ENCODE peak calls at places on chromosomes 6 and 20, in six cellular contexts. L is pancreas, C is ovary, V is stomach, H is mesendoderm, S is neural progenitor cell. Q is an unnamed sample.

GRCh38 chr6:105036371-105036770 is 79.5 kb downstream of the LIN28B start:
- DNase-seq in L (no peak), C (no peak), V (no peak), H (no peak), S (peak), Q (no peak)

GRCh38 chr6:108115598-108116058 is 41.1 kb upstream of the OSTM1 start:
- DNase-seq in L (peak), C (peak), V (peak), H (peak), S (peak), Q (peak)

GRCh38 chr6:157261606-157262005 is 61.7 kb downstream of the TMEM242 start:
- DNase-seq in L (no peak), C (no peak), V (no peak), H (no peak), S (no peak), Q (no peak)

GRCh38 chr20:51156796-51157119 is 133.9 kb upstream of the KCNG1 start:
- DNase-seq in L (no peak), C (no peak), V (no peak), H (no peak), S (peak), Q (no peak)

GRCh38 chr6:21999012-21999528 is 297.8 kb downstream of the PRL start:
- DNase-seq in L (no peak), C (no peak), V (no peak), H (peak), S (no peak), Q (no peak)

GRCh38 chr20:4026093-4026601 is 10.8 kb upstream of the RNF24 start:
- DNase-seq in L (no peak), C (no peak), V (no peak), H (peak), S (peak), Q (no peak)

GRCh38 chr20:62828551-62829230 is 11.8 kb downstream of the COL9A3 start:
- DNase-seq in L (peak), C (no peak), V (no peak), H (no peak), S (no peak), Q (no peak)

GRCh38 chr6:137761072-137761471 is 106.0 kb upstream of the TNFAIP3 start:
- DNase-seq in L (no peak), C (no peak), V (no peak), H (peak), S (no peak), Q (no peak)

GRCh38 chr6:44542401-44543116 is 155.1 kb downstream of the CDC5L start:
- DNase-seq in L (no peak), C (peak), V (no peak), H (peak), S (peak), Q (no peak)

GRCh38 chr6:24396764-24397163 is 6.0 kb upstream of the MRS2 start:
- DNase-seq in L (no peak), C (no peak), V (no peak), H (peak), S (no peak), Q (no peak)

GRCh38 chr6:36946526-36946925 is 8.0 kb upstream of the PI16 start:
- DNase-seq in L (no peak), C (no peak), V (no peak), H (no peak), S (no peak), Q (no peak)

GRCh38 chr20:51195419-51195901 is 172.6 kb upstream of the KCNG1 start:
- DNase-seq in L (no peak), C (no peak), V (no peak), H (no peak), S (no peak), Q (no peak)

GRCh38 chr6:150169609-150170008 is 26.8 kb downstream of the PPP1R14C start:
- DNase-seq in L (no peak), C (no peak), V (no peak), H (no peak), S (no peak), Q (no peak)

GRCh38 chr6:120373185-120373584 is 961.1 kb downstream of the TBC1D32 start:
- DNase-seq in L (no peak), C (no peak), V (no peak), H (no peak), S (no peak), Q (no peak)

GRCh38 chr6:154638369-154638768 is 94.8 kb upstream of the SCAF8 start:
- DNase-seq in L (no peak), C (no peak), V (no peak), H (no peak), S (no peak), Q (no peak)

GRCh38 chr6:168086616-168087015 is 7.6 kb upstream of the FRMD1 start:
- DNase-seq in L (no peak), C (no peak), V (no peak), H (no peak), S (no peak), Q (no peak)

GRCh38 chr20:45294659-45295058 is 12.0 kb upstream of the RBPJL start:
- DNase-seq in L (no peak), C (no peak), V (no peak), H (no peak), S (no peak), Q (no peak)

GRCh38 chr6:29552512-29553051 is 7.0 kb downstream of the UBD start:
- DNase-seq in L (no peak), C (no peak), V (no peak), H (peak), S (peak), Q (no peak)

GRCh38 chr6:136526196-136526930 is 23.9 kb downstream of the MAP7 start:
- DNase-seq in L (peak), C (peak), V (peak), H (peak), S (peak), Q (peak)

GRCh38 chr6:73523434-73524123 is 2.7 kb upstream of the EEF1A1 start:
- DNase-seq in L (peak), C (peak), V (peak), H (peak), S (no peak), Q (peak)

GRCh38 chr6:81938991-81939773 is 186.7 kb upstream of the TENT5A start:
- DNase-seq in L (no peak), C (no peak), V (no peak), H (peak), S (no peak), Q (no peak)

GRCh38 chr20:63125581-63125892 is 90.4 kb downstream of the YTHDF1 start:
- DNase-seq in L (no peak), C (no peak), V (no peak), H (no peak), S (no peak), Q (no peak)

GRCh38 chr6:89828988-89829590 is 591 bp upstream of the CASP8AP2 start:
- DNase-seq in L (no peak), C (no peak), V (no peak), H (no peak), S (peak), Q (no peak)

GRCh38 chr6:1023229-1023628 is 288.7 kb upstream of the FOXQ1 start:
- DNase-seq in L (no peak), C (no peak), V (no peak), H (no peak), S (no peak), Q (peak)

GRCh38 chr20:39338977-39339376 is 376.8 kb downstream of the DHX35 start:
- DNase-seq in L (no peak), C (no peak), V (no peak), H (peak), S (no peak), Q (no peak)

GRCh38 chr6:15522856-15523529 is 139.8 kb downstream of the DTNBP1 start:
- DNase-seq in L (no peak), C (no peak), V (peak), H (no peak), S (no peak), Q (no peak)

GRCh38 chr20:32707691-32708581 is 34.2 kb upstream of the C20orf203 start:
- DNase-seq in L (no peak), C (no peak), V (no peak), H (no peak), S (no peak), Q (no peak)

GRCh38 chr20:41632896-41633295 is 14.7 kb upstream of the CHD6 start:
- DNase-seq in L (no peak), C (no peak), V (no peak), H (no peak), S (no peak), Q (no peak)

GRCh38 chr6:34638834-34639736 is 57.5 kb downstream of the ILRUN start:
- DNase-seq in L (no peak), C (no peak), V (no peak), H (no peak), S (no peak), Q (no peak)

GRCh38 chr6:20252311-20252710 is 40.0 kb upstream of the MBOAT1 start:
- DNase-seq in L (no peak), C (no peak), V (peak), H (no peak), S (no peak), Q (no peak)

GRCh38 chr6:133590814-133591213 is 298.1 kb upstream of the TCF21 start:
- DNase-seq in L (no peak), C (no peak), V (no peak), H (no peak), S (no peak), Q (no peak)

GRCh38 chr20:33781133-33781532 is 30.0 kb upstream of the CHMP4B start:
- DNase-seq in L (no peak), C (no peak), V (no peak), H (no peak), S (no peak), Q (no peak)

GRCh38 chr6:117906905-117907599 is at the start of gene SLC35F1:
- DNase-seq in L (peak), C (peak), V (peak), H (peak), S (peak), Q (peak)

GRCh38 chr6:117265425-117266266 is at the start of gene VGLL2:
- DNase-seq in L (peak), C (no peak), V (no peak), H (peak), S (peak), Q (no peak)

GRCh38 chr6:170288091-170288631 is 2.7 kb downstream of the DLL1 start:
- DNase-seq in L (no peak), C (no peak), V (no peak), H (no peak), S (no peak), Q (no peak)

GRCh38 chr6:3345836-3346235 is 87.1 kb downstream of the PSMG4 start:
- DNase-seq in L (no peak), C (no peak), V (no peak), H (no peak), S (no peak), Q (no peak)

GRCh38 chr20:23112595-23112994 is 26.5 kb upstream of the CD93 start:
- DNase-seq in L (no peak), C (no peak), V (no peak), H (no peak), S (no peak), Q (no peak)

GRCh38 chr6:112252571-112253504 is 1.5 kb downstream of the LAMA4 start:
- DNase-seq in L (no peak), C (no peak), V (no peak), H (peak), S (no peak), Q (no peak)
- H3K27ac ChIP-seq in L (peak), C (no peak), V (peak), H (no peak), S (no peak), Q (peak)

GRCh38 chr20:37759761-37760209 is 66.0 kb downstream of the CTNNBL1 start:
- DNase-seq in L (no peak), C (no peak), V (no peak), H (no peak), S (no peak), Q (no peak)

GRCh38 chr20:37760322-37760721 is 66.5 kb downstream of the CTNNBL1 start:
- DNase-seq in L (no peak), C (no peak), V (no peak), H (no peak), S (no peak), Q (no peak)

GRCh38 chr20:37763105-37763504 is 69.3 kb downstream of the CTNNBL1 start:
- DNase-seq in L (no peak), C (no peak), V (no peak), H (no peak), S (no peak), Q (no peak)

GRCh38 chr20:37764333-37764935 is 70.6 kb downstream of the CTNNBL1 start:
- DNase-seq in L (no peak), C (no peak), V (no peak), H (no peak), S (no peak), Q (no peak)
- H3K27ac ChIP-seq in L (no peak), C (no peak), V (no peak), H (no peak), S (no peak), Q (no peak)

GRCh38 chr6:11412616-11413015 is 124.9 kb upstream of the TMEM170B start:
- DNase-seq in L (no peak), C (no peak), V (no peak), H (no peak), S (no peak), Q (no peak)

GRCh38 chr6:11413112-11413687 is 124.3 kb upstream of the TMEM170B start:
- DNase-seq in L (no peak), C (no peak), V (no peak), H (no peak), S (no peak), Q (no peak)

GRCh38 chr6:11410539-11411307 is 126.8 kb upstream of the TMEM170B start:
- DNase-seq in L (no peak), C (no peak), V (no peak), H (no peak), S (no peak), Q (no peak)

GRCh38 chr6:11411592-11411991 is 126.0 kb upstream of the TMEM170B start:
- DNase-seq in L (no peak), C (no peak), V (no peak), H (no peak), S (no peak), Q (no peak)

GRCh38 chr6:11412011-11412424 is 125.5 kb upstream of the TMEM170B start:
- DNase-seq in L (no peak), C (no peak), V (no peak), H (peak), S (peak), Q (no peak)
- H3K27ac ChIP-seq in L (no peak), C (no peak), V (peak), H (no peak), S (peak), Q (no peak)

DNA sequence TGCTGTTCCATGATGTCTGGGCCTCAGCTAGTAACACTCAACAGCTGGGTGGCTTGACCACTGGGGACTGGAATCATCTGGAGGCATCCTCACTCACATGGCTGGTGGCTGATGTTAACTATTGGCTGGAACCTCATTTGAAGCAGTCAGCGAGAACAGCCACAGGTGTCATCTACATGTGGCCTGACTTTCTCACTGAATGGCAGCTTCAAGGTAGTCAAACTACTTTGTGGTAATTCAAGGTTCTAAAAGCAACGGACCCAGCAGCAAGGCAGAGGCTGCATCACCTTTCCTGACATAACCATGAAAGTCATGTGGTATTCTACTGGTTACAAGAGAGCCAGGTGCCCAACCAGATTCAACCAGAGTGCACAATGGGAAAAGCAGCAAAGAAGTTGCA is 115.9 kb upstream of the DST start:
- DNase-seq in L (no peak), C (no peak), V (no peak), H (no peak), S (no peak), Q (no peak)
- H3K27ac ChIP-seq in L (no peak), C (no peak), V (no peak), H (no peak), S (peak), Q (no peak)

DNA sequence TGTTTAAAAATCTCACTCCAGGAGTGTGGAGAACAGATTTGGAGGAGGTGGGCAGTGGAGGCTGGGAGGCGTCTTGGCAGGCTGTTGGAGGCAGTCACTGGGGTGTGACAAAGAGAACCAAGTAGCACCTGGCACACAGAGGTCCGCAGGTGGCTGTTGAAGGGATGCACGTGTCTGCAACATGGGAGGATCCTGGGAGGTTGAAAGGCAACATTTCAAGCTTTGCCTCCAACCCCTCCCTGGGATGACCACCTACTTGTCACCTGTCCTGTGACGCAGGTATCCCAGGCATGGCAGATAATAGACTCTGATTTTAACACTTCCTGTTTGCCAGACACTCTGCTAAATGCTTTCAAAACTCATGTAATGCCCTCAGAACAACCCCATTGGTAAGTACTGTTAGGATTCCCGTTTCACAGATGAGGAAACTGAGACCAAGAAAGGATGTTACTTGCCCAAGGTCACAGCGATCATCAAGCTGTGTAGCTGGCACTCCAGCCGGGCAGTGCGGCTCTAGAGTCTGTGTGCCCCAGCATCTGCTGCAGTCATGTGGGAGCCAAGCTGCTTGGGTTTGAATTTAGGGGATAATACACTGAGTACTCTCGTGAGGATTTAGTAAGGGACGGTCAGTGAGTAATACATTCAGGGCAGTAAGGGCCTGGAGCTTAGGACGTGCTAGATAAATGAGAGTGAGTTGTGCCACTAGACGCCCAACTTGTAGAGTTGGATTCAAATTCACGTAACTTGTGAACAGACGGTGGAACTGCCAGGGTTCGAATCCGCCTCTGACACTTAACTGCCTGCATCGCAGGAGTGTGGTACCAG is 69.9 kb downstream of the EYA2 start:
- DNase-seq in L (no peak), C (no peak), V (peak), H (no peak), S (no peak), Q (no peak)
- H3K27ac ChIP-seq in L (no peak), C (no peak), V (peak), H (no peak), S (no peak), Q (no peak)

Q was measured in lung.